ENCODE peak calls at places on chromosomes 7 and 10, in eight cellular contexts. J is ELR; C is A549; Z is astrocyte of the cerebellum; I is fibroblast of the conjunctiva; D is effector memory CD4-positive, alpha-beta T cell; Y is B cell; V is tibial artery. E is an unnamed sample.

GRCh38 chr7:18408868-18409267 is 86.7 kb upstream of the HDAC9 start:
- DNase-seq in C (no peak), D (no peak), Y (no peak), J (no peak), I (no peak), Z (no peak), V (no peak), E (no peak)

GRCh38 chr10:91603931-91604331 is 28.9 kb downstream of the PPP1R3C start:
- DNase-seq in Z (peak; percentile 80), C (peak; percentile 54), D (no peak), J (no peak), V (no peak), Y (no peak), I (no peak), E (no peak)

GRCh38 chr7:40303996-40304395 is 169.2 kb downstream of the SUGCT start:
- DNase-seq in C (no peak), J (no peak), V (no peak), Z (no peak), I (no peak), D (no peak), Y (no peak), E (no peak)

GRCh38 chr7:135239263-135239662 is 5.6 kb downstream of the STRA8 start:
- DNase-seq in I (no peak), Y (no peak), V (no peak), D (no peak), J (no peak), C (no peak), Z (no peak), E (no peak)

GRCh38 chr7:142859829-142860228 is 5.0 kb downstream of the EPHB6 start:
- DNase-seq in V (no peak), J (peak; percentile 16), D (no peak), Z (peak; percentile 15), Y (no peak), C (peak; percentile 11), I (peak; percentile 55), E (no peak)

GRCh38 chr7:156932006-156932405 is 17.5 kb upstream of the NOM1 start:
- DNase-seq in I (no peak), J (peak; percentile 48), Z (no peak), C (peak; percentile 58), D (no peak), V (no peak), Y (no peak), E (no peak)

GRCh38 chr10:122999347-122999746 is 9.2 kb downstream of the IKZF5 start:
- DNase-seq in Y (no peak), I (no peak), Z (no peak), J (no peak), V (no peak), D (no peak), C (no peak), E (no peak)

GRCh38 chr7:157615101-157615817 is 278.5 kb downstream of the DNAJB6 start:
- DNase-seq in I (no peak), V (no peak), C (no peak), Y (no peak), J (no peak), Z (peak; percentile 16), D (no peak), E (no peak)

GRCh38 chr10:106680061-106680460 is 484.4 kb downstream of the SORCS1 start:
- DNase-seq in C (no peak), I (no peak), Z (no peak), V (no peak), D (no peak), Y (no peak), J (peak; percentile 17), E (no peak)

GRCh38 chr7:6446977-6447588 is 671 bp downstream of the DAGLB start:
- DNase-seq in V (peak; percentile 84), D (no peak), Z (peak; percentile 68), C (peak; percentile 86), Y (peak; percentile 50), J (peak; percentile 97), I (peak; percentile 57), E (peak; percentile 45)

GRCh38 chr7:108464743-108465142 is 8.5 kb upstream of the NRCAM start:
- DNase-seq in Z (no peak), Y (no peak), V (no peak), D (no peak), I (no peak), J (no peak), C (no peak), E (no peak)

E was measured in GM10248.